ENCODE peak calls at places on chromosome 18, in five cellular contexts. W is left ventricle myocardium inferior; I is CD8-positive, alpha-beta memory T cell; N is brain microvascular endothelial cell; V is cardiac muscle cell. H is an unnamed sample.

GRCh38 chr18:54776282-54776977 is 51.8 kb upstream of the RAB27B start:
- DNase-seq in W (no peak), I (no peak), N (peak; percentile 99), V (peak; percentile 98), H (no peak)

GRCh38 chr18:63730788-63731187 is 28.0 kb downstream of the SERPINB11 start:
- DNase-seq in W (no peak), I (no peak), N (no peak), V (peak; percentile 28), H (no peak)

GRCh38 chr18:45014047-45014501 is 333.4 kb downstream of the SETBP1 start:
- DNase-seq in W (no peak), I (no peak), N (peak; percentile 87), V (peak; percentile 73), H (no peak)

GRCh38 chr18:27411911-27412310 is 226.8 kb upstream of the CHST9 start:
- DNase-seq in W (no peak), I (no peak), N (no peak), V (peak; percentile 0), H (no peak)

GRCh38 chr18:55235094-55235461 is 275.8 kb upstream of the CCDC68 start:
- DNase-seq in W (no peak), I (no peak), N (no peak), V (no peak), H (no peak)

GRCh38 chr18:9648431-9649163 is 34.2 kb upstream of the PPP4R1 start:
- DNase-seq in W (no peak), I (no peak), N (no peak), V (no peak), H (no peak)

GRCh38 chr18:63365909-63366269 is 1.1 kb downstream of the KDSR start:
- DNase-seq in W (no peak), I (no peak), N (no peak), V (peak; percentile 24), H (peak; percentile 50)

GRCh38 chr18:55251186-55251995 is 292.1 kb upstream of the CCDC68 start:
- DNase-seq in W (no peak), I (no peak), N (no peak), V (peak; percentile 56), H (no peak)

GRCh38 chr18:9322730-9323129 is 11.8 kb upstream of the TWSG1 start:
- DNase-seq in W (no peak), I (no peak), N (no peak), V (no peak), H (no peak)

GRCh38 chr18:47251289-47252120 is at the start of gene SKOR2:
- DNase-seq in W (no peak), I (no peak), N (no peak), V (no peak), H (no peak)

GRCh38 chr18:30763913-30764350 is 278.6 kb downstream of the DSC3 start:
- DNase-seq in W (no peak), I (no peak), N (no peak), V (no peak), H (no peak)

GRCh38 chr18:76955529-76956170 is 133.3 kb downstream of the ZNF236 start:
- DNase-seq in W (no peak), I (no peak), N (no peak), V (no peak), H (no peak)

GRCh38 chr18:55186588-55186987 is 227.3 kb upstream of the CCDC68 start:
- DNase-seq in W (no peak), I (no peak), N (no peak), V (no peak), H (no peak)

GRCh38 chr18:45945669-45946068 is 21.5 kb downstream of the EPG5 start:
- DNase-seq in W (no peak), I (no peak), N (no peak), V (no peak), H (no peak)

GRCh38 chr18:9803698-9804516 is 81.9 kb upstream of the TXNDC2 start:
- DNase-seq in W (peak; percentile 43), I (no peak), N (no peak), V (peak; percentile 45), H (no peak)

GRCh38 chr18:58447342-58448190 is 181.3 kb downstream of the ALPK2 start:
- DNase-seq in W (no peak), I (no peak), N (no peak), V (peak; percentile 19), H (no peak)

GRCh38 chr18:36297419-36298112 is at the start of gene FHOD3:
- DNase-seq in W (peak; percentile 69), I (no peak), N (no peak), V (peak; percentile 88), H (no peak)

GRCh38 chr18:9933865-9934264 is 20.0 kb downstream of the VAPA start:
- DNase-seq in W (no peak), I (no peak), N (no peak), V (no peak), H (no peak)

GRCh38 chr18:3114456-3114855 is 101.5 kb upstream of the LPIN2 start:
- DNase-seq in W (no peak), I (no peak), N (no peak), V (no peak), H (no peak)

GRCh38 chr18:51867767-51868166 is 472.2 kb upstream of the DCC start:
- DNase-seq in W (no peak), I (no peak), N (peak; percentile 5), V (peak; percentile 9), H (no peak)

GRCh38 chr18:23671564-23671963 is 8.9 kb upstream of the ANKRD29 start:
- DNase-seq in W (peak; percentile 20), I (no peak), N (no peak), V (peak; percentile 57), H (no peak)

DNA sequence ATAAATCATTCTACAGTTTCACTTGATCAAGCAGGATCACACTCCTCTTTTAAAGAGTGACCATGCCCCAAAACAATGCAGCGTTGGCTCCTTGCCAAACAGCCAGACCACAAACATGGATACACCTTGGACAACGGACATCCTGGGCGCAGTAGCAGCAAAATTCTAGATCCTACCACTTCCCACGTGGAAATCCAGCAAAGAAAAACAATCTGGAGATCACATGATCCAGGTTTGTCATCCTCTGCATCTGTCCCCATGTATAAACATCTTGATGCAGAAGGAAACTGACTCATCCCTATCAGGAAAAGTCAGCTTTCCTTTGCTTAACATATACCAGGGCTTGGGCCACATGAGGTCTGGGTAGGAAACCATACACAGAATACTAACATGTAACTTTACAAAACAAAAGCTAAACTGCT is 53.1 kb downstream of the ZNF521 start:
- DNase-seq in W (peak; percentile 25), I (no peak), N (peak; percentile 83), V (peak; percentile 82), H (no peak)
- H3K4me3 ChIP-seq in W (no peak overlapping the region), I (no peak overlapping the region), N (no peak overlapping the region), V (no peak overlapping the region), H (no peak overlapping the region)

GRCh38 chr18:79953921-79954651 is 2.6 kb upstream of the SLC66A2 start:
- DNase-seq in W (no peak), I (no peak), N (no peak), V (no peak), H (no peak)

GRCh38 chr18:79950440-79951341 is 762 bp downstream of the SLC66A2 start:
- DNase-seq in W (no peak), I (no peak), N (no peak), V (peak; percentile 36), H (no peak)

GRCh38 chr18:79951545-79952456 is at the start of gene SLC66A2:
- DNase-seq in W (peak; percentile 94), I (peak; percentile 95), N (peak; percentile 77), V (peak; percentile 90), H (peak; percentile 97)

GRCh38 chr18:79952996-79953559 is 1.6 kb upstream of the SLC66A2 start:
- DNase-seq in W (no peak), I (no peak), N (no peak), V (no peak), H (no peak)

GRCh38 chr18:79952457-79952995 is 1.1 kb upstream of the SLC66A2 start:
- DNase-seq in W (no peak), I (no peak), N (no peak), V (no peak), H (peak; percentile 46)
- H3K27me3 ChIP-seq in W (no peaks in the 10 kb centered on the region), I (no peaks in the 10 kb centered on the region), N (no peaks in the 10 kb centered on the region), V (peaks cover 13% of the 10 kb centered on the region), H (no peaks in the 10 kb centered on the region)

GRCh38 chr18:13176847-13177246 is 41.7 kb upstream of the LDLRAD4 start:
- DNase-seq in W (no peak), I (no peak), N (no peak), V (no peak), H (no peak)
- H3K4me3 ChIP-seq in W (no peak overlapping the region), I (peak overlapping the region; percentile 20), N (no peak overlapping the region), V (no peak overlapping the region), H (peak overlapping the region; percentile 9)

GRCh38 chr18:13628211-13628610 is 98.1 kb downstream of the FAM210A start:
- DNase-seq in W (no peak), I (no peak), N (no peak), V (no peak), H (no peak)
- H3K27me3 ChIP-seq in W (no peaks in the 10 kb centered on the region), I (no peaks in the 10 kb centered on the region), N (peaks cover 2% of the 10 kb centered on the region), V (no peaks in the 10 kb centered on the region), H (no peaks in the 10 kb centered on the region)

GRCh38 chr18:68435581-68435980 is 279.3 kb downstream of the TMX3 start:
- DNase-seq in W (no peak), I (no peak), N (no peak), V (no peak), H (no peak)

GRCh38 chr18:68438536-68438935 is 276.4 kb downstream of the TMX3 start:
- DNase-seq in W (no peak), I (no peak), N (no peak), V (no peak), H (no peak)

GRCh38 chr18:68439672-68440071 is 275.2 kb downstream of the TMX3 start:
- DNase-seq in W (no peak), I (no peak), N (no peak), V (peak; percentile 44), H (no peak)

GRCh38 chr18:68438983-68439382 is 275.9 kb downstream of the TMX3 start:
- DNase-seq in W (no peak), I (no peak), N (no peak), V (peak; percentile 58), H (no peak)

DNA sequence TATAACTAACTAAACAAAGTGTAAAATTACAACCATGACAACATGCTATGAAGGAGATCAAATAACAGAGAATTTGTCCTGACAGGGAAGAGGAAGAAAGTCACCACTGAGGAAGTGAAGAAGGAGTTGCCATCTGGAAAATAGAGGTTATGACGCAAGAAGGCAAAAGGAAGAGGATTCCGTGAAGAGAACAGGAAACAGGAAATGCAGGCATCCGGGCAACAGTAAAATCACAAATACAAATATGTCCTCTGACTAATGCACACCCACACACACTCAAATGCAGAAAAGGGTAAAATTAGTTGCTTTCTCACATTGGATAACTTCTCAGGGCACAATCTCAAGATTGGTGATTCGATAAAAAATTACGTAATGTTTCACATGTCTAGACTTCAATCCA is 278.4 kb downstream of the TMX3 start:
- DNase-seq in W (no peak), I (no peak), N (peak; percentile 79), V (peak; percentile 75), H (no peak)
- H3K4me3 ChIP-seq in W (no peak overlapping the region), I (no peak overlapping the region), N (no peak overlapping the region), V (no peak overlapping the region), H (no peak overlapping the region)

GRCh38 chr18:34222025-34222395 is 2.7 kb downstream of the NOL4 start:
- DNase-seq in W (no peak), I (no peak), N (no peak), V (no peak), H (no peak)
- H3K27me3 ChIP-seq in W (peaks cover 91% of the 10 kb centered on the region), I (no peaks in the 10 kb centered on the region), N (peaks cover 42% of the 10 kb centered on the region), V (peaks cover 70% of the 10 kb centered on the region), H (peaks cover 2% of the 10 kb centered on the region)

GRCh38 chr18:33744032-33744697 is 166.1 kb downstream of the ASXL3 start:
- DNase-seq in W (no peak), I (no peak), N (no peak), V (no peak), H (no peak)
- H3K4me3 ChIP-seq in W (no peak overlapping the region), I (no peak overlapping the region), N (no peak overlapping the region), V (no peak overlapping the region), H (no peak overlapping the region)